ENCODE peak calls at places on chromosomes 4 and X, in six cellular contexts. U, B, F, S, M and O are unnamed samples.
A peak's percentile ranks its signal among the peaks of the same experiment; 100 is the strongest.

GRCh38 chrX:38347136-38347535 is 5.3 kb upstream of the OTC start:
- DNase-seq in U (peak; percentile 52), B (peak; percentile 75), F (peak; percentile 82), S (no peak), M (no peak), O (peak; percentile 36)

GRCh38 chr4:59920414-59920813 is 1279.7 kb upstream of the ADGRL3 start:
- DNase-seq in U (no peak), B (no peak), F (no peak), S (no peak), M (peak; percentile 51), O (no peak)

GRCh38 chrX:141341341-141341740 is 99.0 kb upstream of the SPANXC start:
- DNase-seq in U (peak; percentile 83), B (peak; percentile 39), F (peak; percentile 43), S (no peak), M (no peak), O (peak; percentile 88)

GRCh38 chr4:98566491-98567008 is 91.9 kb downstream of the TSPAN5 start:
- DNase-seq in U (peak; percentile 50), B (no peak), F (peak; percentile 39), S (no peak), M (no peak), O (no peak)

GRCh38 chr4:119132306-119132705 is 3.3 kb upstream of the MYOZ2 start:
- DNase-seq in U (peak; percentile 28), B (no peak), F (peak; percentile 83), S (no peak), M (no peak), O (no peak)

GRCh38 chr4:56731857-56732256 is 50.8 kb upstream of the HOPX start:
- DNase-seq in U (no peak), B (no peak), F (no peak), S (no peak), M (no peak), O (no peak)

GRCh38 chr4:181443003-181443402 is 800.2 kb upstream of the TENM3 start:
- DNase-seq in U (no peak), B (no peak), F (no peak), S (no peak), M (no peak), O (no peak)

GRCh38 chr4:1746265-1746691 is 25.0 kb downstream of the TACC3 start:
- DNase-seq in U (peak; percentile 45), B (no peak), F (peak; percentile 75), S (peak; percentile 84), M (peak; percentile 91), O (peak; percentile 54)

GRCh38 chr4:32462944-32463343 is 1742.8 kb downstream of the PCDH7 start:
- DNase-seq in U (peak; percentile 3), B (no peak), F (peak; percentile 31), S (peak; percentile 52), M (peak; percentile 33), O (peak; percentile 1)

GRCh38 chr4:74262522-74262921 is 45.7 kb upstream of the EPGN start:
- DNase-seq in U (no peak), B (no peak), F (peak; percentile 13), S (no peak), M (no peak), O (no peak)

GRCh38 chr4:169485084-169485483 is 127.3 kb downstream of the NEK1 start:
- DNase-seq in U (peak; percentile 63), B (peak; percentile 11), F (peak; percentile 39), S (no peak), M (no peak), O (peak; percentile 43)

GRCh38 chr4:1416051-1416947 is 10.1 kb upstream of the NKX1-1 start:
- DNase-seq in U (no peak), B (no peak), F (no peak), S (no peak), M (no peak), O (no peak)

GRCh38 chr4:26884486-26884988 is 23.9 kb downstream of the STIM2 start:
- DNase-seq in U (no peak), B (no peak), F (no peak), S (peak; percentile 76), M (no peak), O (no peak)

GRCh38 chr4:183658362-183659028 is 490 bp downstream of the RWDD4 start:
- DNase-seq in U (peak; percentile 10), B (peak; percentile 28), F (peak; percentile 59), S (peak; percentile 25), M (peak; percentile 49), O (no peak)

GRCh38 chrX:1390621-1391369 is 1.1 kb downstream of the SLC25A6 start:
- DNase-seq in U (no peak), B (no peak), F (peak; percentile 38), S (no peak), M (peak; percentile 36), O (no peak)

GRCh38 chrX:42515939-42516338 is 262.0 kb downstream of the PPP1R2C start:
- DNase-seq in U (no peak), B (peak; percentile 14), F (peak; percentile 51), S (no peak), M (no peak), O (no peak)

GRCh38 chr4:2340272-2341061 is 78.0 kb downstream of the ZFYVE28 start:
- DNase-seq in U (no peak), B (no peak), F (no peak), S (no peak), M (no peak), O (no peak)

GRCh38 chrX:126485371-126485770 is 67.2 kb downstream of the DCAF12L1 start:
- DNase-seq in U (no peak), B (no peak), F (no peak), S (no peak), M (no peak), O (no peak)

GRCh38 chrX:101206471-101206870 is 13.1 kb upstream of the DRP2 start:
- DNase-seq in U (peak; percentile 58), B (peak; percentile 32), F (peak; percentile 60), S (peak; percentile 59), M (peak; percentile 9), O (peak; percentile 63)

GRCh38 chrX:106263817-106264216 is 95.7 kb downstream of the PWWP3B start:
- DNase-seq in U (no peak), B (peak; percentile 69), F (no peak), S (no peak), M (no peak), O (no peak)

GRCh38 chr4:35754047-35754446 is 490.3 kb downstream of the ARAP2 start:
- DNase-seq in U (no peak), B (no peak), F (no peak), S (no peak), M (no peak), O (no peak)
- H3K4me3 ChIP-seq in U (no peak overlapping the region), B (no peak overlapping the region), F (no peak overlapping the region), S (no peak overlapping the region), M (no peak overlapping the region), O (no peak overlapping the region)

GRCh38 chr4:71070015-71070414 is 76.6 kb downstream of the DCK start:
- DNase-seq in U (no peak), B (no peak), F (no peak), S (no peak), M (no peak), O (no peak)

GRCh38 chr4:71069063-71069462 is 75.6 kb downstream of the DCK start:
- DNase-seq in U (no peak), B (no peak), F (no peak), S (no peak), M (no peak), O (no peak)

DNA sequence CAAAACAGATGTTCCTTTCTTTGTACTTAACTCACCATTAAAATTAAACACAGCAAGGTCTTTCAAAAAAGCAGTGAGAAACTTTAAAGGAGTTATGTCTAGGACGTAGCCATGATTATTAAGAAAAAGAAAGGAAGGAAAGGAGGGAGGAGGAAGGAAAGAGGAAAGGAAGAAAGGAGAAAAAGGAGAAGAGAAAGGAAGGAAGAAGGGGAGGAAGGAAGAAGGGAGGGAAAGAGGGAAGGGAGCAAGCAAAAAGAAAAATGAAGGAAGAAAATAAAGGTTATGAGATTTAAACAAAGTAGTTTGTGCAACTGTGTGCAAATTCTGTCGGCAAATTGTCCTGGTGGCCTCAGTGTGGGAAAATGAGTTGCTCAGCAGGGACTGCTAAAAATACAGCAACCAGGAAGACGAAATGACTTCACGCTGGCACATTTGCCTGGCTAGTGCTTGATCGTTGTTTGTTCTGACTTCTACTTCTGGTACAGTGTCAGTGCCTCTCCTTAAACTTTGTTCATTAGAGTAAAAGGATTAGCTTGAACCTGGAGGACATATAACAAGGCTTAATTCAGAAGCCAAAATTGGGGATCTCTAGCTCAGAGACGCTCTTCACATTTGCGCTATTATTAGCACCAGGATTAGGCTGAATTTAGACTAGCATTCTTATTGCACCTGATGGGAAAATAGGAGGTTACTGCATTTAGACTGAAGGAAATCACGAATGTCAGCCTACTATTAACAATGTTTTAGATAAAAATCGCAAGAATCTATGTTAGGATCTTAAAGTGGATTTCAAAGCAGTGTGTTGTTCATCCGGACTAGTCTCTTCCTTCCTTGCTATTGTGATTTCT is 81.2 kb downstream of the DCK start:
- DNase-seq in U (no peak), B (no peak), F (peak; percentile 49), S (no peak), M (no peak), O (no peak)
- H3K4me1 ChIP-seq in U (no peaks in the 10 kb centered on the region), B (no peaks in the 10 kb centered on the region), F (peaks cover 4% of the 10 kb centered on the region), S (no peaks in the 10 kb centered on the region), M (no peaks in the 10 kb centered on the region), O (no peaks in the 10 kb centered on the region)

GRCh38 chr4:153509724-153510123 is 43.6 kb downstream of the TMEM131L start:
- DNase-seq in U (no peak), B (no peak), F (no peak), S (no peak), M (no peak), O (no peak)

GRCh38 chr4:153507679-153508073 is 41.5 kb downstream of the TMEM131L start:
- DNase-seq in U (no peak), B (no peak), F (no peak), S (no peak), M (no peak), O (no peak)

GRCh38 chr4:153510252-153511001 is 44.3 kb downstream of the TMEM131L start:
- DNase-seq in U (no peak), B (no peak), F (no peak), S (no peak), M (no peak), O (no peak)

GRCh38 chr4:153511104-153511503 is 44.9 kb downstream of the TMEM131L start:
- DNase-seq in U (no peak), B (no peak), F (no peak), S (no peak), M (no peak), O (no peak)

GRCh38 chr4:153506972-153507678 is 41.0 kb downstream of the TMEM131L start:
- DNase-seq in U (no peak), B (no peak), F (no peak), S (no peak), M (no peak), O (no peak)
- H4K20me1 ChIP-seq in U (no peaks in the 10 kb centered on the region), B (no peaks in the 10 kb centered on the region), F (no peaks in the 10 kb centered on the region), S (peaks cover 50% of the 10 kb centered on the region), M (no peaks in the 10 kb centered on the region), O (no peaks in the 10 kb centered on the region)

GRCh38 chrX:103171353-103171752 is 43.6 kb upstream of the BEX4 start:
- DNase-seq in U (no peak), B (no peak), F (no peak), S (no peak), M (no peak), O (no peak)

GRCh38 chrX:103177561-103177960 is 37.3 kb upstream of the BEX4 start:
- DNase-seq in U (no peak), B (no peak), F (no peak), S (no peak), M (no peak), O (no peak)

GRCh38 chrX:103170216-103170615 is 44.7 kb upstream of the BEX4 start:
- DNase-seq in U (peak; percentile 29), B (peak; percentile 44), F (peak; percentile 45), S (no peak), M (no peak), O (peak; percentile 21)

GRCh38 chrX:103175944-103176753 is 38.8 kb upstream of the BEX4 start:
- DNase-seq in U (peak; percentile 38), B (peak; percentile 23), F (peak; percentile 48), S (peak; percentile 19), M (peak; percentile 38), O (peak; percentile 13)
- H3K4me3 ChIP-seq in U (no peak overlapping the region), B (peak overlapping the region; percentile 20), F (peak overlapping the region; percentile 67), S (no peak overlapping the region), M (peak overlapping the region; percentile 39), O (no peak overlapping the region)